ENCODE peak calls at places on chromosomes 2 and 18, in four cellular contexts. One of them, this sample, is unnamed.

GRCh38 chr2:122988395-122989221 is 1036.5 kb upstream of the CNTNAP5 start:
- DNase-seq in Peyer's patch: no peak
- DNase-seq in lung: no peak
- DNase-seq in dorsolateral prefrontal cortex: no peak
- DNase-seq in this sample: no peak

GRCh38 chr2:62604336-62604735 is 98.3 kb upstream of the TMEM17 start:
- DNase-seq in dorsolateral prefrontal cortex: no peak
- DNase-seq in lung: no peak
- DNase-seq in Peyer's patch: no peak
- DNase-seq in this sample: peak; percentile 79

GRCh38 chr2:1598041-1598710 is 146.1 kb downstream of the PXDN start:
- DNase-seq in Peyer's patch: peak; percentile 15
- DNase-seq in lung: no peak
- DNase-seq in dorsolateral prefrontal cortex: no peak
- DNase-seq in this sample: no peak

GRCh38 chr2:96489261-96489660 is 15.9 kb downstream of the NEURL3 start:
- DNase-seq in dorsolateral prefrontal cortex: no peak
- DNase-seq in Peyer's patch: no peak
- DNase-seq in lung: no peak
- DNase-seq in this sample: no peak

GRCh38 chr2:223933098-223933800 is 11.9 kb downstream of the WDFY1 start:
- DNase-seq in lung: no peak
- DNase-seq in dorsolateral prefrontal cortex: no peak
- DNase-seq in Peyer's patch: no peak
- DNase-seq in this sample: no peak

GRCh38 chr2:162106146-162106551 is 32.1 kb upstream of the DPP4 start:
- DNase-seq in Peyer's patch: no peak
- DNase-seq in dorsolateral prefrontal cortex: no peak
- DNase-seq in lung: no peak
- DNase-seq in this sample: no peak

GRCh38 chr18:58861353-58861752 is 3.3 kb upstream of the ZNF532 start:
- DNase-seq in lung: no peak
- DNase-seq in Peyer's patch: no peak
- DNase-seq in dorsolateral prefrontal cortex: no peak
- DNase-seq in this sample: no peak

GRCh38 chr18:11324956-11325873 is 175.8 kb upstream of the PIEZO2 start:
- DNase-seq in dorsolateral prefrontal cortex: no peak
- DNase-seq in lung: no peak
- DNase-seq in Peyer's patch: no peak
- DNase-seq in this sample: peak; percentile 22

GRCh38 chr2:27407798-27408491 is 1.4 kb downstream of the PPM1G start:
- DNase-seq in lung: no peak
- DNase-seq in dorsolateral prefrontal cortex: no peak
- DNase-seq in Peyer's patch: no peak
- DNase-seq in this sample: peak; percentile 52

GRCh38 chr18:49638891-49639557 is 77.2 kb downstream of the LIPG start:
- DNase-seq in dorsolateral prefrontal cortex: no peak
- DNase-seq in Peyer's patch: no peak
- DNase-seq in lung: no peak
- DNase-seq in this sample: no peak

GRCh38 chr2:195721042-195721441 is 64.0 kb downstream of the SLC39A10 start:
- DNase-seq in lung: no peak
- DNase-seq in dorsolateral prefrontal cortex: no peak
- DNase-seq in Peyer's patch: no peak
- DNase-seq in this sample: no peak

GRCh38 chr2:40087434-40087833 is 308.4 kb upstream of the THUMPD2 start:
- DNase-seq in dorsolateral prefrontal cortex: no peak
- DNase-seq in Peyer's patch: no peak
- DNase-seq in lung: no peak
- DNase-seq in this sample: no peak

GRCh38 chr2:10158681-10159080 is 36.1 kb downstream of the RRM2 start:
- DNase-seq in lung: no peak
- DNase-seq in dorsolateral prefrontal cortex: no peak
- DNase-seq in Peyer's patch: no peak
- DNase-seq in this sample: no peak

GRCh38 chr2:27241761-27242613 is 20.9 kb downstream of the SLC30A3 start:
- DNase-seq in Peyer's patch: no peak
- DNase-seq in dorsolateral prefrontal cortex: no peak
- DNase-seq in lung: no peak
- DNase-seq in this sample: no peak

GRCh38 chr2:105919191-105919811 is 174.6 kb downstream of the NCK2 start:
- DNase-seq in lung: no peak
- DNase-seq in dorsolateral prefrontal cortex: no peak
- DNase-seq in Peyer's patch: no peak
- DNase-seq in this sample: peak; percentile 37

GRCh38 chr2:223697921-223698645 is 95.9 kb upstream of the SCG2 start:
- DNase-seq in Peyer's patch: no peak
- DNase-seq in lung: no peak
- DNase-seq in dorsolateral prefrontal cortex: no peak
- DNase-seq in this sample: peak; percentile 63

GRCh38 chr2:134269986-134270735 is 16.3 kb downstream of the MGAT5 start:
- DNase-seq in lung: no peak
- DNase-seq in dorsolateral prefrontal cortex: no peak
- DNase-seq in Peyer's patch: no peak
- DNase-seq in this sample: no peak

GRCh38 chr2:241269707-241270520 is 45.6 kb downstream of the HDLBP start:
- DNase-seq in dorsolateral prefrontal cortex: no peak
- DNase-seq in Peyer's patch: no peak
- DNase-seq in lung: peak; percentile 45
- DNase-seq in this sample: no peak

GRCh38 chr2:3244486-3244885 is 133.1 kb downstream of the EIPR1 start:
- DNase-seq in Peyer's patch: no peak
- DNase-seq in dorsolateral prefrontal cortex: no peak
- DNase-seq in lung: no peak
- DNase-seq in this sample: no peak

GRCh38 chr2:31032475-31032874 is 105.8 kb downstream of the GALNT14 start:
- DNase-seq in dorsolateral prefrontal cortex: no peak
- DNase-seq in lung: no peak
- DNase-seq in Peyer's patch: no peak
- DNase-seq in this sample: no peak

GRCh38 chr2:232349946-232350635 is 28.5 kb upstream of the ALPP start:
- DNase-seq in lung: no peak
- DNase-seq in dorsolateral prefrontal cortex: no peak
- DNase-seq in Peyer's patch: peak; percentile 31
- DNase-seq in this sample: no peak

GRCh38 chr2:182318466-182319309 is 108.1 kb downstream of the PDE1A start:
- DNase-seq in lung: no peak
- DNase-seq in dorsolateral prefrontal cortex: no peak
- DNase-seq in Peyer's patch: no peak
- DNase-seq in this sample: no peak

GRCh38 chr18:5961097-5961827 is 65.9 kb upstream of the TMEM200C start:
- DNase-seq in lung: no peak
- DNase-seq in dorsolateral prefrontal cortex: no peak
- DNase-seq in Peyer's patch: no peak
- DNase-seq in this sample: no peak

GRCh38 chr18:57438669-57439616 is 3.8 kb downstream of the ONECUT2 start:
- DNase-seq in lung: no peak
- DNase-seq in Peyer's patch: no peak
- DNase-seq in dorsolateral prefrontal cortex: no peak
- DNase-seq in this sample: no peak

GRCh38 chr2:127508621-127509034 is 17.7 kb downstream of the IWS1 start:
- DNase-seq in dorsolateral prefrontal cortex: peak; percentile 77
- DNase-seq in lung: peak; percentile 73
- DNase-seq in Peyer's patch: no peak
- DNase-seq in this sample: peak; percentile 94

GRCh38 chr2:18412980-18413793 is 147.3 kb downstream of the RDH14 start:
- DNase-seq in lung: no peak
- DNase-seq in dorsolateral prefrontal cortex: no peak
- DNase-seq in Peyer's patch: no peak
- DNase-seq in this sample: peak; percentile 35

GRCh38 chr2:10859261-10859660 is 46.7 kb upstream of the PDIA6 start:
- DNase-seq in dorsolateral prefrontal cortex: no peak
- DNase-seq in Peyer's patch: no peak
- DNase-seq in lung: no peak
- DNase-seq in this sample: no peak

GRCh38 chr2:50726186-50726585 is 305.7 kb downstream of the NRXN1 start:
- DNase-seq in dorsolateral prefrontal cortex: no peak
- DNase-seq in Peyer's patch: no peak
- DNase-seq in lung: no peak
- DNase-seq in this sample: no peak

GRCh38 chr2:219314804-219315468 is 5.7 kb upstream of the PTPRN start:
- DNase-seq in lung: no peak
- DNase-seq in dorsolateral prefrontal cortex: no peak
- DNase-seq in Peyer's patch: no peak
- DNase-seq in this sample: no peak

GRCh38 chr2:232014681-232015080 is 53.2 kb downstream of the DIS3L2 start:
- DNase-seq in Peyer's patch: no peak
- DNase-seq in lung: no peak
- DNase-seq in dorsolateral prefrontal cortex: no peak
- DNase-seq in this sample: no peak

GRCh38 chr2:231359948-231360347 is 35.6 kb upstream of the B3GNT7 start:
- DNase-seq in lung: no peak
- DNase-seq in dorsolateral prefrontal cortex: no peak
- DNase-seq in Peyer's patch: no peak
- DNase-seq in this sample: no peak

GRCh38 chr2:231519975-231520555 is 10.2 kb downstream of the NMUR1 start:
- DNase-seq in lung: no peak
- DNase-seq in dorsolateral prefrontal cortex: no peak
- DNase-seq in Peyer's patch: no peak
- DNase-seq in this sample: no peak

GRCh38 chr2:6412533-6413085 is 453.1 kb downstream of the CMPK2 start:
- DNase-seq in Peyer's patch: no peak
- DNase-seq in dorsolateral prefrontal cortex: no peak
- DNase-seq in lung: no peak
- DNase-seq in this sample: no peak

GRCh38 chr2:28282248-28282647 is 110.4 kb upstream of the FOSL2 start:
- DNase-seq in dorsolateral prefrontal cortex: no peak
- DNase-seq in lung: no peak
- DNase-seq in Peyer's patch: no peak
- DNase-seq in this sample: no peak

GRCh38 chr2:173240083-173240482 is 114.6 kb upstream of the CDCA7 start:
- DNase-seq in dorsolateral prefrontal cortex: no peak
- DNase-seq in Peyer's patch: no peak
- DNase-seq in lung: no peak
- DNase-seq in this sample: no peak

GRCh38 chr18:78232196-78232595 is 747.4 kb upstream of the SALL3 start:
- DNase-seq in dorsolateral prefrontal cortex: no peak
- DNase-seq in Peyer's patch: no peak
- DNase-seq in lung: no peak
- DNase-seq in this sample: no peak

GRCh38 chr2:96156926-96157648 is 11.8 kb upstream of the DUSP2 start:
- DNase-seq in Peyer's patch: peak; percentile 36
- DNase-seq in dorsolateral prefrontal cortex: peak; percentile 19
- DNase-seq in lung: no peak
- DNase-seq in this sample: no peak

GRCh38 chr2:143607446-143608110 is 478.4 kb downstream of the ARHGAP15 start:
- DNase-seq in dorsolateral prefrontal cortex: no peak
- DNase-seq in lung: no peak
- DNase-seq in Peyer's patch: no peak
- DNase-seq in this sample: no peak

GRCh38 chr2:3035385-3036050 is 342.1 kb downstream of the EIPR1 start:
- DNase-seq in lung: no peak
- DNase-seq in Peyer's patch: no peak
- DNase-seq in dorsolateral prefrontal cortex: no peak
- DNase-seq in this sample: no peak

GRCh38 chr2:21019000-21019677 is 24.7 kb downstream of the APOB start:
- DNase-seq in dorsolateral prefrontal cortex: no peak
- DNase-seq in lung: no peak
- DNase-seq in Peyer's patch: no peak
- DNase-seq in this sample: no peak
- H3K27ac ChIP-seq in dorsolateral prefrontal cortex: no peak overlapping the region
- H3K27ac ChIP-seq in lung: no peak overlapping the region
- H3K27ac ChIP-seq in Peyer's patch: no peak overlapping the region
- H3K27ac ChIP-seq in this sample: no peak overlapping the region

GRCh38 chr2:11876436-11876835 is 130.0 kb downstream of the LPIN1 start:
- DNase-seq in Peyer's patch: no peak
- DNase-seq in lung: no peak
- DNase-seq in dorsolateral prefrontal cortex: no peak
- DNase-seq in this sample: no peak

GRCh38 chr2:11876889-11877288 is 130.5 kb downstream of the LPIN1 start:
- DNase-seq in dorsolateral prefrontal cortex: no peak
- DNase-seq in lung: peak; percentile 18
- DNase-seq in Peyer's patch: no peak
- DNase-seq in this sample: no peak

GRCh38 chr2:11874861-11875260 is 128.4 kb downstream of the LPIN1 start:
- DNase-seq in Peyer's patch: no peak
- DNase-seq in lung: no peak
- DNase-seq in dorsolateral prefrontal cortex: no peak
- DNase-seq in this sample: no peak

GRCh38 chr2:11873766-11874165 is 127.3 kb downstream of the LPIN1 start:
- DNase-seq in dorsolateral prefrontal cortex: no peak
- DNase-seq in lung: peak; percentile 22
- DNase-seq in Peyer's patch: no peak
- DNase-seq in this sample: no peak

GRCh38 chr2:11875481-11875880 is 129.0 kb downstream of the LPIN1 start:
- DNase-seq in Peyer's patch: no peak
- DNase-seq in dorsolateral prefrontal cortex: no peak
- DNase-seq in lung: no peak
- DNase-seq in this sample: no peak
- TF ChIP-seq CTCF in Peyer's patch: no peak
- TF ChIP-seq CTCF in dorsolateral prefrontal cortex: no peak
- TF ChIP-seq CTCF in lung: no peak
- TF ChIP-seq CTCF in this sample: no peak

GRCh38 chr2:75564713-75565369 is 4.1 kb upstream of the EVA1A start:
- DNase-seq in Peyer's patch: no peak
- DNase-seq in dorsolateral prefrontal cortex: no peak
- DNase-seq in lung: peak; percentile 5
- DNase-seq in this sample: no peak
- H3K27ac ChIP-seq in Peyer's patch: no peak overlapping the region
- H3K27ac ChIP-seq in dorsolateral prefrontal cortex: no peak overlapping the region
- H3K27ac ChIP-seq in lung: no peak overlapping the region
- H3K27ac ChIP-seq in this sample: no peak overlapping the region

GRCh38 chr2:19774788-19775156 is 127.0 kb downstream of the TTC32 start:
- DNase-seq in lung: no peak
- DNase-seq in Peyer's patch: no peak
- DNase-seq in dorsolateral prefrontal cortex: no peak
- DNase-seq in this sample: no peak

GRCh38 chr2:19772981-19773380 is 128.8 kb downstream of the TTC32 start:
- DNase-seq in Peyer's patch: no peak
- DNase-seq in lung: no peak
- DNase-seq in dorsolateral prefrontal cortex: no peak
- DNase-seq in this sample: no peak

GRCh38 chr2:19764998-19765397 is 136.8 kb downstream of the TTC32 start:
- DNase-seq in lung: no peak
- DNase-seq in dorsolateral prefrontal cortex: no peak
- DNase-seq in Peyer's patch: no peak
- DNase-seq in this sample: no peak

GRCh38 chr2:19767876-19768275 is 133.9 kb downstream of the TTC32 start:
- DNase-seq in Peyer's patch: no peak
- DNase-seq in dorsolateral prefrontal cortex: no peak
- DNase-seq in lung: no peak
- DNase-seq in this sample: no peak

DNA sequence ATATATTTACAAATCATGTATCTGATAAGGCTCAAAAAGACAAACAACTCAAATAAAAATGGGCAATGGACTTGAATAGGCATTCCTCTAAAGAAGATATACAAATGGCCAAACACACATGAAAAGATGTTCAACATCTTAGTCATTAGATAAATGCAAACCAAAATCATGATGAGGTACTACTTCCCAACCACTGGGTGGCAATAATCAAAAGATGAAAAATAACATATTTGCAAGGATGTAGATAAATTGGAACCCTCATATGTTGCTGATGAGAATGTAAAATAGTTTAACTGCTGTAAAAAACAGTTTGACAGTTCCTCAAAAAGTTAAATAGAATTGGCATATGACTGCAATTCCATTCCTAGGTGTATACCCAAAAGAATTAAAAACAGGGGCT is 132.3 kb downstream of the TTC32 start:
- DNase-seq in lung: no peak
- DNase-seq in dorsolateral prefrontal cortex: no peak
- DNase-seq in Peyer's patch: no peak
- DNase-seq in this sample: peak; percentile 39
- TF ChIP-seq CTCF in lung: no peak
- TF ChIP-seq CTCF in dorsolateral prefrontal cortex: no peak
- TF ChIP-seq CTCF in Peyer's patch: no peak
- TF ChIP-seq CTCF in this sample: peak; percentile 34